ENCODE peak calls at places on chromosomes 7 and 10, in five cellular contexts. Z is K562, O is HepG2, L is SK-N-SH, V is GM12878. C is an unnamed sample.

GRCh38 chr7:102029616-102030015 is 212.2 kb downstream of the CUX1 start:
- DNase-seq in Z (no peak), L (no peak), V (no peak), O (no peak), C (no peak)

GRCh38 chr10:6070647-6071046 is 8.5 kb upstream of the IL2RA start:
- DNase-seq in V (no peak), L (no peak), Z (no peak), O (no peak), C (no peak)

GRCh38 chr10:37263304-37263703 is 137.9 kb downstream of the ANKRD30A start:
- DNase-seq in V (no peak), O (peak), Z (no peak), L (no peak), C (no peak)

GRCh38 chr7:148289630-148290029 is 300.9 kb upstream of the C7orf33 start:
- DNase-seq in O (no peak), V (no peak), Z (no peak), L (no peak), C (no peak)

GRCh38 chr7:36190447-36191291 is 37.6 kb downstream of the EEPD1 start:
- DNase-seq in L (no peak), V (no peak), O (no peak), Z (no peak), C (peak)

GRCh38 chr7:96321041-96321669 is 743 bp downstream of the SLC25A13 start:
- DNase-seq in Z (peak), L (peak), V (peak), O (peak), C (peak)

GRCh38 chr7:151410405-151411390 is 860 bp upstream of the WDR86 start:
- DNase-seq in O (no peak), L (peak), Z (no peak), V (no peak), C (no peak)

GRCh38 chr7:142338633-142339501 is 81.0 kb upstream of the PRSS58 start:
- DNase-seq in Z (no peak), L (no peak), O (no peak), V (no peak), C (peak)

GRCh38 chr7:156827587-156828203 is 65.3 kb downstream of the LMBR1 start:
- DNase-seq in Z (no peak), V (no peak), O (no peak), L (peak), C (peak)

GRCh38 chr10:93152136-93152535 is 78.4 kb downstream of the CYP26A1 start:
- DNase-seq in O (no peak), V (no peak), L (no peak), Z (no peak), C (peak)

GRCh38 chr7:38206071-38206470 is 28.0 kb downstream of the STARD3NL start:
- DNase-seq in L (no peak), Z (no peak), O (no peak), V (no peak), C (no peak)

GRCh38 chr7:10412426-10413019 is 561.1 kb upstream of the PHF14 start:
- DNase-seq in Z (peak), O (peak), L (peak), V (no peak), C (peak)
- TF ChIP-seq MXI1 in Z (no peak), O (no peak), L (no peak), V (no peak), C (no peak)

DNA sequence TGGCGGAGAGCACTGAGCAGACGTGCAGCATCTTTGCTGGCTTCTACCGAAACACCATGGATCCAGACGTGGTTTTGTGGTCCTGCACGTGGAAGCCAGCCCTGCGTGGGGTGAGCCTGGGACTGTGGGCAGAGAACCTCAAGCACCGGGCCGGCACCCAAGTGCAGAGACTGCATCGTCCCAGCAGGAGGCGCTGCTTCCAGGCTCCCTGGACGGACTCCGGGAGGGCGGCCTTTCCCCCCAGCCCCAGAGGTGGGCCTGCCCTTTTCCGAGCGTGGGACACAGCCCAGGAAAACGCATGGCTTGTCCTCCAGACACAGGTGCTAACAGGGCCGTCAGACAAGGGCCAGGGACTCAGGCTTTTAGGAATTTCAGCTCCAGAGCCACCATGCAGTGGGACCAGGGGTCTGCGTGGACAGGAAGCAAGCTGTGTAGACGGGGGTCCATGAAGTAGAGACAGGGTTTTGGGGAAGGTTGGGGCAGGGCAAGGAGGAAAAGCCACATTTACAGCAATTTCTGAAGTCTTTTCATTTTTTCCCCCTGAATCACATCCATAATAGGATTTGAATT is 303.9 kb downstream of the WDR37 start:
- DNase-seq in V (no peak), L (peak), O (no peak), Z (peak), C (no peak)
- TF ChIP-seq MXI1 in V (no peak), L (no peak), O (no peak), Z (no peak), C (no peak)

GRCh38 chr7:79982151-79982770 is 152.4 kb upstream of the GNAI1 start:
- DNase-seq in O (no peak), Z (no peak), L (peak), V (no peak), C (peak)
- TF ChIP-seq MXI1 in O (no peak), Z (no peak), L (no peak), V (no peak), C (no peak)

DNA sequence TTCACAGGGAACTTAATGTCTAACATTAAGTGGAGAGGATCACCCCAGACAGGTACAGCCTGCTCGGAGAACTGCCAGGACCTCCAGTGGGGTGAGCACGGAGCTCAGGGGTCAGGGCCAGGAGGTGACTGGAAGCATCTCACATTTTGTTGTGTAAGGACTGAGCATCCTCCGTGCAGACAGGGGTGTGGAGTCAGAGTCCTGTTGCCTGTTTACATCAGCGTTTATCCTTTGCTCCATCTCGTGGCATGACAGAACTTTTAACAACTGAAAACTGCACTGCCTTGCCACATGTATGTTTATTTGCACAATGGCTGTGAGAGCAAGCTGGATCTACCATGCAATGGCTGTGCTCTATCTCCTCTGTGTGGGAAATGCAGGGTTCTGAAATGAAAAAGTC is 175.4 kb upstream of the AKR1E2 start:
- DNase-seq in Z (no peak), V (no peak), L (no peak), O (no peak), C (peak)
- TF ChIP-seq MXI1 in Z (no peak), V (no peak), L (no peak), O (no peak), C (no peak)

DNA sequence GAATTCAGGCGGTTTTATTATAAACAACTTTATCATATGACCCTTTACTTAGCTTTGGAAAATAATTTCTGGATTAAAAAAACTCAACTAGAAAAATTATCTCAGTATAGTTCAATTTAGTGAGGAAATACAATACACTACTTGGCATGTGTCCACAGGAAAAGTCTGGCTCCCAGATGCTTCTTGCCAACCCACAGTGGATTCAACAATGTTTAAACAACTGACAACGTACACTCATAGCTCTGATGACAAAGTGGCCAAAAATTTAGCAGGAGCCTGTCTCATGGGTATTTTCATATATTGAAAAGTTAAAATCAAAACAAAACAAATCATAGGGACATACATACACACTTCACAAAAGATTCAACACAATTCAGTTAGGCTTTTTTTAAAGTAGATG is 158.8 kb downstream of the SKAP2 start:
- DNase-seq in Z (no peak), O (peak), L (peak), V (no peak), C (peak)
- TF ChIP-seq MXI1 in Z (no peak), O (no peak), L (no peak), V (no peak), C (no peak)

GRCh38 chr7:27182861-27183681 is 2.0 kb downstream of the HOXA11 start:
- DNase-seq in L (peak), O (no peak), Z (no peak), V (no peak), C (no peak)
- TF ChIP-seq MXI1 in L (no peak), O (no peak), Z (no peak), V (no peak), C (no peak)

C was measured in IMR-90.